ENCODE peak calls at places on chromosomes 3 and 15, in eight cellular contexts. P is colonic mucosa, F is adrenal gland, C is left ventricle myocardium inferior, I is lower leg skin, W is gastrocnemius medialis, E is tibial nerve, U is HFF-Myc. A is an unnamed sample.

GRCh38 chr3:13352621-13353131 is 67.4 kb downstream of the NUP210 start:
- DNase-seq in W (no peak), U (no peak), E (no peak), I (no peak), P (no peak), F (no peak), C (no peak), A (no peak)

GRCh38 chr3:13575459-13576061 is 26.6 kb downstream of the FBLN2 start:
- DNase-seq in E (no peak), W (no peak), F (no peak), I (no peak), P (no peak), U (no peak), C (peak), A (no peak)

GRCh38 chr3:134348524-134348923 is 25.7 kb downstream of the AMOTL2 start:
- DNase-seq in W (peak), C (no peak), P (no peak), I (no peak), E (no peak), F (peak), U (no peak), A (no peak)

GRCh38 chr3:177111541-177111949 is 85.7 kb downstream of the TBL1XR1 start:
- DNase-seq in E (no peak), C (no peak), P (no peak), W (no peak), I (no peak), U (no peak), F (no peak), A (no peak)

GRCh38 chr3:190671658-190672057 is 157.8 kb downstream of the IL1RAP start:
- DNase-seq in E (no peak), F (no peak), I (no peak), W (no peak), U (no peak), C (no peak), P (no peak), A (no peak)

GRCh38 chr15:81296673-81297072 is 27.3 kb downstream of the STARD5 start:
- DNase-seq in P (peak), I (peak), E (peak), F (peak), W (peak), C (peak), U (no peak), A (no peak)

GRCh38 chr3:111471851-111472250 is 70.1 kb upstream of the CD96 start:
- DNase-seq in F (no peak), U (no peak), W (no peak), E (no peak), C (no peak), I (no peak), P (no peak), A (no peak)

GRCh38 chr3:128787256-128788253 is 61.6 kb downstream of the RAB7A start:
- DNase-seq in C (no peak), F (no peak), E (no peak), I (no peak), W (no peak), P (peak), U (no peak), A (peak)

GRCh38 chr3:128515967-128516366 is 23.0 kb upstream of the GATA2 start:
- DNase-seq in F (no peak), P (no peak), W (no peak), U (no peak), I (no peak), E (no peak), C (no peak), A (no peak)

GRCh38 chr3:141795311-141795710 is 32.1 kb downstream of the GRK7 start:
- DNase-seq in P (no peak), F (no peak), C (no peak), E (no peak), W (no peak), I (no peak), U (no peak), A (no peak)

GRCh38 chr15:51497806-51498205 is 124.8 kb downstream of the DMXL2 start:
- DNase-seq in E (no peak), F (no peak), W (no peak), P (no peak), I (no peak), C (no peak), U (no peak), A (no peak)

GRCh38 chr3:67644827-67645226 is 9.6 kb downstream of the SUCLG2 start:
- DNase-seq in C (no peak), P (no peak), U (no peak), F (no peak), I (no peak), W (no peak), E (no peak), A (no peak)

GRCh38 chr3:142319094-142319493 is 93.7 kb upstream of the GK5 start:
- DNase-seq in F (no peak), E (no peak), U (peak), I (no peak), P (no peak), W (no peak), C (no peak), A (no peak)

GRCh38 chr3:120033594-120033993 is 60.7 kb downstream of the GSK3B start:
- DNase-seq in P (no peak), C (no peak), W (no peak), E (no peak), F (no peak), U (no peak), I (no peak), A (no peak)

GRCh38 chr3:184761120-184761841 is 49.4 kb upstream of the MAGEF1 start:
- DNase-seq in C (peak), W (no peak), I (no peak), P (no peak), U (no peak), E (no peak), F (peak), A (no peak)

GRCh38 chr3:139577899-139578298 is 38.4 kb upstream of the RBP1 start:
- DNase-seq in C (no peak), W (no peak), E (no peak), F (no peak), U (no peak), P (no peak), I (no peak), A (no peak)

GRCh38 chr15:31513178-31513577 is 186.5 kb downstream of the KLF13 start:
- DNase-seq in C (no peak), P (no peak), W (no peak), U (no peak), I (no peak), F (peak), E (no peak), A (no peak)

GRCh38 chr3:20230954-20231353 is 44.9 kb upstream of the SGO1 start:
- DNase-seq in F (no peak), U (no peak), I (no peak), E (no peak), P (no peak), W (no peak), C (no peak), A (no peak)

GRCh38 chr15:26682765-26683164 is 90.1 kb downstream of the GABRB3 start:
- DNase-seq in E (no peak), I (no peak), P (no peak), W (no peak), F (no peak), U (no peak), C (no peak), A (no peak)

GRCh38 chr15:92377083-92377789 is 16.4 kb upstream of the ST8SIA2 start:
- DNase-seq in W (peak), I (no peak), E (no peak), U (no peak), F (no peak), P (no peak), C (peak), A (no peak)

GRCh38 chr15:37900286-37901221 is 33.9 kb upstream of the TMCO5A start:
- DNase-seq in I (no peak), F (no peak), P (no peak), W (no peak), E (no peak), U (peak), C (no peak), A (no peak)

GRCh38 chr3:31621314-31621713 is 88.6 kb downstream of the STT3B start:
- DNase-seq in P (no peak), I (no peak), F (no peak), U (no peak), C (no peak), E (no peak), W (no peak), A (no peak)

GRCh38 chr15:74653426-74654082 is 37.9 kb downstream of the CLK3 start:
- DNase-seq in C (no peak), I (peak), P (no peak), F (peak), W (no peak), U (peak), E (no peak), A (peak)

GRCh38 chr3:48155122-48155521 is 33.1 kb downstream of the CDC25A start:
- DNase-seq in I (no peak), F (no peak), E (no peak), U (peak), P (no peak), W (no peak), C (no peak), A (no peak)

DNA sequence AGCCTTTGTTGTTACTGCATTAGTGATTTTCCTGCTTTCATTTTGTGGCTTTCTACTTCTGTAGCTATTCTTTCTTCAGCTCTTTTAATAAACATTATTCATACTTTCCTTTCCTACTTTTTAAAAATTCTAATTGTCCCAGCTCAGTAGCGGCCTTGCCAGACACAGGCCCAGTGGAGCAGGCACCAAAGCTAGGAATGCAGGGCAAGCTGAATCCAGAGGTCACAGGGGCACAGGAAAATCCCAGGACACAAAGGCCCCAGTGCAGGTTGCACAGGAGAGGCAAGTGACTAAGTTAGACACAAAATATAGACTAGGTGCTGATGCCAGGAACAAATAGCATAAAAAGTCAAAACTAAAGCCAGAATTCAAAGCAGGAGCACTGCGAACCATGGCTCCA is 49.0 kb upstream of the CCDC80 start:
- DNase-seq in U (no peak), P (no peak), C (no peak), E (no peak), F (no peak), W (no peak), I (no peak), A (no peak)
- H3K4me3 ChIP-seq in U (no peak), P (no peak), C (no peak), E (no peak), F (no peak), W (no peak), I (no peak), A (no peak)

DNA sequence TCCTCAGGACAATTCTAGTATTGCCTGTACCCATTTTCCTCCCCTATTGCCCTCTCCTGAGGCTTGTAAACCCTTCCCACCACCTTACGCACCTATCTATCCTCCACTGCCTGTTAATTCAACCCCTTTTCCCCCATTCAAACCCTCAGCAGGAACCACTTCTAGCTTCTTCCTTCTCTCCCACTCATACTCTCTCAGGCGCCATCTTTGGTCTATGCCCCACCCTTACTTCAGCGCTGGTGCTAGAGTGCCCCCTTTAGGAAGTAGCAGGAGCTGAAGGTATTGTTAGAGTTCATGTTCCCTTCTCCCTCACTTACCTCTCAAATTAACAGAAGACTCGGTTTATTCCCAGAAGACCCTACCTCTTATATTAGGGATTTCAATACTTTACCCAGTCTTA is 121.8 kb upstream of the NLGN1 start:
- DNase-seq in E (no peak), C (no peak), I (no peak), F (no peak), U (no peak), P (no peak), W (no peak), A (no peak)
- TF ChIP-seq CTCF in E (no peak), C (no peak), I (no peak), F (no peak), U (no peak), P (no peak), W (no peak), A (peak)

GRCh38 chr15:40293006-40293405 is 10.1 kb upstream of the ANKRD63 start:
- DNase-seq in C (peak), E (no peak), P (no peak), W (no peak), F (no peak), I (no peak), U (no peak), A (no peak)

GRCh38 chr15:40289140-40289775 is 6.4 kb upstream of the ANKRD63 start:
- DNase-seq in C (no peak), P (peak), E (no peak), U (no peak), I (no peak), F (no peak), W (peak), A (peak)

GRCh38 chr15:40291088-40291574 is 8.3 kb upstream of the ANKRD63 start:
- DNase-seq in F (no peak), P (peak), U (no peak), E (no peak), W (no peak), C (no peak), I (no peak), A (no peak)

GRCh38 chr15:40292246-40292645 is 9.4 kb upstream of the ANKRD63 start:
- DNase-seq in P (no peak), E (no peak), U (no peak), F (no peak), I (no peak), W (no peak), C (peak), A (no peak)

DNA sequence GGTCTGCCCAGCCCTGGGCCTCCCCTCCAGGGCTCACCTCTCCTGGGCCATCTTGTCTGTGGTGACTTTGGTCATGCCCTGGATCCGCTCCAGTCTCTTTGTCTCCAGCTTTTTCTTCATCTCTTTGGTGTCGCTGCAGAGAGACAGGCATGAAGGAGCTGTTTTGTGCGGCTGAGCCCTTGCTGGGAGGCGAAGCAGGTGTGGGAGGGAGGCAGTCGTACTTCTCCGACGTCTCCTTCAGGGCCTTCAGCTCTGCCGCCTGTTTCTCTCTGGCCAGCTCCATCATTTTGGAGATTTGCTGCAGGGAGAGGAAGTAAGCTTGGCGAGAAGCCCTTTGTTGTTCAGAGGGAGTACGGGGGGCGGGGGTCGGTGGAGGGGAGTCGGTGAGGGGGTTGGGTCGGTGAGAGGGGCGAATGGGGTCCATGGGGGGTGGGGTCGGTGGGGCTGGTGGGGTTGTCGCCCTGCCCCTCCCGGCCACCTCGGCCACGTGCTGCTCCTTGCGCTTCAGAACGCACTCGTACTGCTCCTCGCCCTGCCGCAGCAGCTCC is 7.8 kb upstream of the ANKRD63 start:
- DNase-seq in U (no peak), E (no peak), W (no peak), C (no peak), I (no peak), P (no peak), F (no peak), A (no peak)
- H3K4me3 ChIP-seq in U (peak), E (no peak), W (peak), C (peak), I (no peak), P (peak), F (peak), A (peak)

GRCh38 chr15:48336940-48337339 is 5.7 kb downstream of the DUT start:
- DNase-seq in F (no peak), E (no peak), C (no peak), I (no peak), W (no peak), U (no peak), P (no peak), A (no peak)
- TF ChIP-seq CTCF in F (no peak), E (peak), C (peak), I (no peak), W (no peak), U (peak), P (no peak), A (peak)